ENCODE peak calls at places on chromosomes 4 and X, in four cellular contexts. H is tibial nerve, E is GM23248, D is neuronal stem cell. Y is an unnamed sample.

GRCh38 chrX:85243155-85243554 is 424 bp downstream of the SATL1 start:
- DNase-seq in D (no peak), E (no peak), H (no peak), Y (no peak)

GRCh38 chr4:6724461-6725111 is 8.6 kb downstream of the BLOC1S4 start:
- DNase-seq in H (no peak), D (no peak), E (peak; percentile 46), Y (no peak)

GRCh38 chrX:28586291-28586690 is 955 bp upstream of the IL1RAPL1 start:
- DNase-seq in E (no peak), H (no peak), D (peak; percentile 31), Y (peak; percentile 33)

GRCh38 chrX:1444896-1445480 is 7.7 kb downstream of the ASMTL start:
- DNase-seq in E (no peak), H (no peak), D (no peak), Y (no peak)

GRCh38 chr4:15006416-15007024 is 4.2 kb downstream of the CPEB2 start:
- DNase-seq in E (peak; percentile 42), D (no peak), H (no peak), Y (no peak)

GRCh38 chr4:88738714-88739366 is 41.2 kb upstream of the NAP1L5 start:
- DNase-seq in H (no peak), D (no peak), E (no peak), Y (no peak)

GRCh38 chrX:147846676-147847075 is 65.0 kb upstream of the FMR1 start:
- DNase-seq in E (no peak), H (no peak), D (no peak), Y (no peak)

GRCh38 chr4:36414248-36414647 is 132.8 kb downstream of the DTHD1 start:
- DNase-seq in D (no peak), E (no peak), H (no peak), Y (no peak)

GRCh38 chr4:179372242-179372641 is 1930.0 kb upstream of the AGA start:
- DNase-seq in H (no peak), D (no peak), E (no peak), Y (no peak)

GRCh38 chr4:172553216-172553615 is 615.4 kb upstream of the GALNT7 start:
- DNase-seq in E (no peak), H (no peak), D (no peak), Y (no peak)

GRCh38 chrX:83759872-83760271 is 101.1 kb upstream of the CYLC1 start:
- DNase-seq in E (peak; percentile 33), H (no peak), D (peak; percentile 23), Y (no peak)

GRCh38 chr4:170949084-170949483 is 859.3 kb upstream of the AADAT start:
- DNase-seq in H (no peak), E (no peak), D (no peak), Y (no peak)

GRCh38 chrX:132594129-132594528 is 105.3 kb upstream of the MBNL3 start:
- DNase-seq in H (no peak), E (peak; percentile 51), D (no peak), Y (no peak)

GRCh38 chr4:73661646-73662119 is 41.4 kb upstream of the RASSF6 start:
- DNase-seq in H (no peak), D (no peak), E (peak; percentile 95), Y (no peak)

GRCh38 chr4:55398966-55399365 is 3.2 kb downstream of the TMEM165 start:
- DNase-seq in D (no peak), H (no peak), E (peak; percentile 59), Y (no peak)

GRCh38 chr4:28313729-28314713 is 1453.4 kb downstream of the STIM2 start:
- DNase-seq in D (no peak), E (no peak), H (no peak), Y (no peak)

GRCh38 chrX:71514367-71515038 is 18.4 kb upstream of the OGT start:
- DNase-seq in E (peak; percentile 0), D (no peak), H (no peak), Y (no peak)

GRCh38 chrX:119775517-119776238 is 15.8 kb downstream of the RPL39 start:
- DNase-seq in H (no peak), D (no peak), E (no peak), Y (no peak)

GRCh38 chrX:150704030-150704613 is 10.9 kb downstream of the MTMR1 start:
- DNase-seq in H (no peak), D (no peak), E (peak; percentile 81), Y (no peak)

GRCh38 chr4:70895405-70895804 is 6.8 kb upstream of the MOB1B start:
- DNase-seq in D (no peak), H (no peak), E (peak; percentile 43), Y (no peak)

GRCh38 chr4:167622481-167623240 is 388.4 kb upstream of the SPOCK3 start:
- DNase-seq in H (no peak), E (peak; percentile 59), D (peak; percentile 47), Y (peak; percentile 75)

GRCh38 chr4:77994194-77994721 is 62.9 kb upstream of the FRAS1 start:
- DNase-seq in H (peak; percentile 6), D (peak; percentile 67), E (peak; percentile 79), Y (no peak)

GRCh38 chr4:131348258-131348657 is 1800.8 kb upstream of the PCDH10 start:
- DNase-seq in H (no peak), D (no peak), E (no peak), Y (no peak)

GRCh38 chr4:186554890-186555827 is at the start of gene MTNR1A:
- DNase-seq in H (no peak), E (peak; percentile 19), D (peak; percentile 46), Y (no peak)

GRCh38 chr4:136484996-136485395 is 1047.3 kb downstream of the PCDH18 start:
- DNase-seq in E (no peak), H (no peak), D (no peak), Y (no peak)

GRCh38 chr4:71259911-71260331 is 78.9 kb upstream of the SLC4A4 start:
- DNase-seq in E (no peak), H (peak; percentile 22), D (no peak), Y (no peak)

GRCh38 chr4:12928751-12929150 is 555.4 kb downstream of the RAB28 start:
- DNase-seq in E (no peak), H (no peak), D (no peak), Y (no peak)

GRCh38 chrX:110853610-110854009 is 58.0 kb upstream of the CHRDL1 start:
- DNase-seq in E (peak; percentile 53), D (no peak), H (peak; percentile 23), Y (no peak)

GRCh38 chr4:22556411-22556969 is 40.6 kb upstream of the ADGRA3 start:
- DNase-seq in E (no peak), D (no peak), H (no peak), Y (no peak)

GRCh38 chr4:188975271-188975670 is 836.0 kb downstream of the TRIML1 start:
- DNase-seq in H (no peak), D (no peak), E (no peak), Y (no peak)
- H3K4me1 ChIP-seq in H (no peaks in the 10 kb centered on the region), D (peaks cover 10% of the 10 kb centered on the region), E (no peaks in the 10 kb centered on the region), Y (no peaks in the 10 kb centered on the region)

GRCh38 chr4:128221556-128221955 is 66.1 kb downstream of the PGRMC2 start:
- DNase-seq in E (no peak), D (no peak), H (no peak), Y (no peak)

GRCh38 chr4:128225148-128225547 is 62.5 kb downstream of the PGRMC2 start:
- DNase-seq in H (no peak), E (peak; percentile 57), D (no peak), Y (no peak)

GRCh38 chr4:128220286-128221235 is 67.1 kb downstream of the PGRMC2 start:
- DNase-seq in H (no peak), E (peak; percentile 77), D (no peak), Y (no peak)
- H3K27ac ChIP-seq in H (no peak overlapping the region), E (peak overlapping the region; percentile 26), D (no peak overlapping the region), Y (no peak overlapping the region)

GRCh38 chr4:53010320-53010719 is 148.2 kb downstream of the RASL11B start:
- DNase-seq in H (peak; percentile 70), D (no peak), E (peak; percentile 37), Y (peak; percentile 44)
- H3K4me1 ChIP-seq in H (no peaks in the 10 kb centered on the region), D (peaks cover 17% of the 10 kb centered on the region), E (peaks cover 48% of the 10 kb centered on the region), Y (peaks cover 3% of the 10 kb centered on the region)

DNA sequence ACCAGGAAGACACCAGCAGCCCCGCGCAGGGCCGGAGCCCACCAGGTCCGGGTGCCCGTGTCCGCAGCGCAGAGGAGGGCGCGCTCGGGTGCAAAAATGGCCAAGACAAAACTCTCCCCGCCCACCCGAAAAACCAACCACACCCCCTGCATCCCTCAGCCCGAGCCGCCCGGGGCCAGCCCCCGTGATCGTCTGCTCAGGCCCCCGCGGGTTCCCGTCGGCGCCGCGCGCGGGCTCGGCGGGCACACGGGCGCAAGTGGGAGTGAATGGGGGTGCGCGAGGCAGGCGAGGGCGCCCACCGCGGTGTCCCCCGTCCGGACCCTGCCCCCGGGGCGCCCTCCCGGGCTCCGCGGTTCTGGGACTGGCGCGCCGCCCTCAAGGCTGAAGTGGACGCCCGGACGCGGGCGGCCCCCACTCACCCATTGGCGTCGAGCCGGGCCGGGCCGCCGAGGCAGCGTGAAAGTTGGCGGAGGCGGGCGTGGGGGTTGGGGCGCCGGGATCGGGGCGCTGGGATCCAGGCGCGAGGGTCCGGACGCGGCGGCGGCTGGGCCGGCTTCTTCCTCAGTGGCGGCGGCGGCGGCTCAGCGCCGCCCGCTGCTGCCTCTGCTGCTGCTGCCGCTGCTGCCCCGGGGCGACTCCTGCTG is 390 bp downstream of the SH3KBP1 start:
- DNase-seq in E (peak; percentile 60), H (no peak), D (no peak), Y (peak; percentile 56)
- H3K27ac ChIP-seq in E (peak overlapping the region; percentile 35), H (no peak overlapping the region), D (no peak overlapping the region), Y (no peak overlapping the region)

GRCh38 chr4:1748465-1748995 is 27.2 kb downstream of the TACC3 start:
- DNase-seq in E (peak; percentile 84), H (peak; percentile 48), D (peak; percentile 80), Y (peak; percentile 91)
- H3K4me1 ChIP-seq in E (no peaks in the 10 kb centered on the region), H (no peaks in the 10 kb centered on the region), D (peaks cover 4% of the 10 kb centered on the region), Y (no peaks in the 10 kb centered on the region)

GRCh38 chrX:10042055-10042454 is 74.9 kb downstream of the CLDN34 start:
- DNase-seq in H (no peak), D (no peak), E (no peak), Y (no peak)

GRCh38 chrX:10040961-10041360 is 73.8 kb downstream of the CLDN34 start:
- DNase-seq in D (no peak), H (no peak), E (no peak), Y (no peak)

GRCh38 chrX:10038585-10038984 is 71.4 kb downstream of the CLDN34 start:
- DNase-seq in H (no peak), E (no peak), D (no peak), Y (no peak)

GRCh38 chrX:10041383-10041782 is 74.2 kb downstream of the CLDN34 start:
- DNase-seq in E (peak; percentile 36), H (no peak), D (no peak), Y (no peak)

DNA sequence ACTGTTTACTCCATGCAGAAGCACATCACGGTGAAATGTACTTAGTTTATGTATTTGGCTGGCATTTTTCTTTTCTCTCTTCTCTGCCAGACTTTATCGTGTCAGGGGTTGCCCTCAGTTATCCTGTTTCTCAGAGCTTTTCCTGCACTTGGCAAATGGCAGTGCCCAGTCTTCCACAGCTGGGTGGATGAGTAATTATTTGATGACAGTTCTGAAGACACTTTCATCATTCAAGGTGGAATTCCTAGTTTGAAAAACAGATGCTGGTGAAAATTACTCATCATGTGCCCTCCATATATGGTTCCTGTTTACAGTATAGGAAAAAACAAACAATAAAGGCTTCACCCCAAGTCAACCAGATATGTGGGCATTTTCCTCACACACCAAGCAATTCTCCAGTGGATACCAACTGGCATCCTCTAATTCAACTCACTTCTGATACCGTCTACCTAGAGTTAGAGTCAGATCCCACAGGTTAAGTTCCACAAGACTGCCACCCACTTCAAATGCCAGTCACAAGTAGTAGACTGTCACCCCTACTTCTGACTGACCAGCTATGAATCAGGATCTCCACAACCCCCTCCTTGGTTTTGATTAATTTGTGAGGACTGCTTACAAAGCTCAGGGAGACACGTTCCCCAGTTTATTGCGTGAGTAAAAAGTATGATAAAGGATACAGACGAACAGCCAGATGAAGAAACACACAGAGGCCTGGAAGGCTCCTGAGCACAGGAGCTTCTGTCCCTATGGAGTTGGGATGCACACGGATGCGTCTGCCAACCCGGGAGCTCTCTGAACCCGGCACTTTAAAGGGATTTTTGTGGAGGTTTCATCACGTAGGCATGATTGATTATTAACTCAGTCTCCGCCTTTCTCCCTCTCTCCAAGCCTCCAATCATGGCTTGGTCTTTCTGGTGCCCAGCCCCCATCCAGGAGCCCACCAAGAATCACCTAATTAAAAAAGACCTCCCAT is 72.9 kb downstream of the CLDN34 start:
- DNase-seq in H (no peak), D (no peak), E (peak; percentile 34), Y (no peak)
- H3K27ac ChIP-seq in H (no peak overlapping the region), D (no peak overlapping the region), E (no peak overlapping the region), Y (no peak overlapping the region)

Y was measured in right cardiac atrium.